ENCODE peak calls at places on chromosomes 3 and 15, in five cellular contexts. K, O, C, F and D are unnamed samples. For H3K4me1, the result is how much of the 10 kb centered on the place peaks cover.

GRCh38 chr3:143445118-143445517 is 325.5 kb downstream of the CHST2 start:
- DNase-seq in K (no peak), C (no peak), O (no peak), F (peak), D (no peak)

GRCh38 chr3:169699070-169699469 is 35.6 kb upstream of the MECOM start:
- DNase-seq in K (no peak), F (no peak), C (no peak), O (no peak), D (no peak)

GRCh38 chr3:93969443-93969842 is 4.3 kb downstream of the PROS1 start:
- DNase-seq in O (no peak), K (no peak), C (no peak), F (no peak), D (no peak)

GRCh38 chr15:70522323-70522966 is 240.9 kb downstream of the UACA start:
- DNase-seq in C (no peak), F (no peak), K (no peak), O (peak), D (no peak)

GRCh38 chr3:86225461-86225860 is 765.5 kb downstream of the VGLL3 start:
- DNase-seq in O (no peak), C (no peak), F (no peak), K (no peak), D (no peak)

GRCh38 chr15:75452968-75453702 is 1.6 kb upstream of the SIN3A start:
- DNase-seq in O (peak), F (peak), C (peak), K (peak), D (peak)

GRCh38 chr15:77550275-77551251 is 82.1 kb downstream of the LINGO1 start:
- DNase-seq in K (no peak), O (no peak), C (no peak), F (no peak), D (no peak)

GRCh38 chr3:60657972-60658371 is 593.3 kb downstream of the FHIT start:
- DNase-seq in O (no peak), F (peak), C (no peak), K (no peak), D (no peak)

GRCh38 chr3:166390303-166390702 is 553.1 kb upstream of the BCHE start:
- DNase-seq in O (no peak), C (no peak), F (no peak), K (no peak), D (no peak)

GRCh38 chr15:45914425-45914824 is 279.6 kb downstream of the SQOR start:
- DNase-seq in F (no peak), C (no peak), O (no peak), K (no peak), D (no peak)

GRCh38 chr3:111077384-111077783 is 5.8 kb downstream of the NECTIN3 start:
- DNase-seq in F (no peak), C (no peak), O (no peak), K (no peak), D (no peak)

GRCh38 chr15:24966364-24967103 is 11.7 kb downstream of the SNRPN start:
- DNase-seq in F (no peak), C (no peak), O (no peak), K (no peak), D (no peak)

GRCh38 chr15:90294159-90294558 is 28.7 kb downstream of the NGRN start:
- DNase-seq in K (no peak), C (no peak), O (no peak), F (no peak), D (no peak)

GRCh38 chr3:54538346-54538745 is 389.5 kb downstream of the LRTM1 start:
- DNase-seq in O (no peak), K (no peak), C (no peak), F (no peak), D (no peak)

GRCh38 chr3:192259661-192260060 is 467.7 kb downstream of the FGF12 start:
- DNase-seq in F (no peak), O (no peak), C (no peak), K (no peak), D (no peak)

GRCh38 chr15:80436511-80437307 is 32.5 kb downstream of the ARNT2 start:
- DNase-seq in K (no peak), F (no peak), O (peak), C (peak), D (no peak)

GRCh38 chr3:78887608-78888011 is 880.2 kb downstream of the ROBO1 start:
- DNase-seq in F (peak), K (no peak), C (no peak), O (no peak), D (no peak)

GRCh38 chr3:178083906-178084823 is 452.1 kb upstream of the KCNMB2 start:
- DNase-seq in K (no peak), C (no peak), O (no peak), F (no peak), D (no peak)

GRCh38 chr3:123521179-123521969 is 63.5 kb downstream of the HACD2 start:
- DNase-seq in C (no peak), F (no peak), O (no peak), K (no peak), D (no peak)

GRCh38 chr15:67146214-67146613 is 80.8 kb downstream of the SMAD3 start:
- DNase-seq in F (no peak), C (no peak), K (no peak), O (peak), D (no peak)

GRCh38 chr15:27958911-27959598 is 140.1 kb downstream of the OCA2 start:
- DNase-seq in K (no peak), F (no peak), O (no peak), C (no peak), D (no peak)

GRCh38 chr3:194730369-194730768 is 44.7 kb downstream of the FAM43A start:
- DNase-seq in F (no peak), C (no peak), O (peak), K (peak), D (peak)

GRCh38 chr15:52558196-52558595 is 10.6 kb downstream of the ARPP19 start:
- DNase-seq in O (no peak), K (no peak), F (peak), C (no peak), D (no peak)

GRCh38 chr15:100107151-100107550 is 234.6 kb downstream of the ADAMTS17 start:
- DNase-seq in C (peak), K (no peak), O (no peak), F (no peak), D (no peak)

GRCh38 chr3:125121246-125122010 is 65.6 kb upstream of the HEG1 start:
- DNase-seq in F (peak), C (no peak), O (no peak), K (no peak), D (no peak)

GRCh38 chr3:50572158-50572557 is 2.8 kb downstream of the HEMK1 start:
- DNase-seq in O (peak), K (peak), C (peak), F (no peak), D (peak)

GRCh38 chr3:131972091-131972490 is 62.7 kb downstream of the CPNE4 start:
- DNase-seq in F (no peak), K (no peak), O (no peak), C (no peak), D (no peak)

GRCh38 chr3:187150599-187150998 is 11.3 kb upstream of the RPL39L start:
- DNase-seq in F (no peak), C (peak), K (no peak), O (peak), D (no peak)

GRCh38 chr3:123926396-123926795 is 34.6 kb downstream of the CCDC14 start:
- DNase-seq in C (no peak), F (no peak), K (no peak), O (no peak), D (no peak)

GRCh38 chr15:81642451-81642990 is 268.5 kb upstream of the TMC3 start:
- DNase-seq in C (no peak), O (no peak), K (no peak), F (no peak), D (no peak)

GRCh38 chr3:126083138-126083445 is 832 bp downstream of the SLC41A3 start:
- DNase-seq in F (no peak), K (no peak), C (no peak), O (no peak), D (no peak)

GRCh38 chr15:29124581-29125381 is 144.8 kb downstream of the NSMCE3 start:
- DNase-seq in K (no peak), O (no peak), F (no peak), C (peak), D (no peak)

GRCh38 chr3:42668793-42669217 is 15.3 kb downstream of the ZBTB47 start:
- DNase-seq in C (no peak), F (no peak), O (no peak), K (no peak), D (no peak)

GRCh38 chr3:134357914-134358811 is 16.1 kb downstream of the AMOTL2 start:
- DNase-seq in F (no peak), O (peak), C (peak), K (peak), D (peak)

GRCh38 chr3:183613366-183614293 is 21.8 kb upstream of the KLHL24 start:
- DNase-seq in C (no peak), F (no peak), O (no peak), K (no peak), D (no peak)

GRCh38 chr3:52606373-52607085 is 70.1 kb downstream of the UQCC5 start:
- DNase-seq in C (no peak), O (peak), K (no peak), F (no peak), D (peak)

GRCh38 chr15:61115241-61115640 is 113.9 kb downstream of the RORA start:
- DNase-seq in C (no peak), K (no peak), F (no peak), O (no peak), D (no peak)

GRCh38 chr3:53837331-53837730 is 8.9 kb downstream of the CHDH start:
- DNase-seq in C (no peak), F (no peak), K (no peak), O (no peak), D (no peak)

GRCh38 chr15:47985568-47985967 is 135.2 kb upstream of the SLC24A5 start:
- DNase-seq in C (no peak), O (no peak), F (no peak), K (no peak), D (no peak)

DNA sequence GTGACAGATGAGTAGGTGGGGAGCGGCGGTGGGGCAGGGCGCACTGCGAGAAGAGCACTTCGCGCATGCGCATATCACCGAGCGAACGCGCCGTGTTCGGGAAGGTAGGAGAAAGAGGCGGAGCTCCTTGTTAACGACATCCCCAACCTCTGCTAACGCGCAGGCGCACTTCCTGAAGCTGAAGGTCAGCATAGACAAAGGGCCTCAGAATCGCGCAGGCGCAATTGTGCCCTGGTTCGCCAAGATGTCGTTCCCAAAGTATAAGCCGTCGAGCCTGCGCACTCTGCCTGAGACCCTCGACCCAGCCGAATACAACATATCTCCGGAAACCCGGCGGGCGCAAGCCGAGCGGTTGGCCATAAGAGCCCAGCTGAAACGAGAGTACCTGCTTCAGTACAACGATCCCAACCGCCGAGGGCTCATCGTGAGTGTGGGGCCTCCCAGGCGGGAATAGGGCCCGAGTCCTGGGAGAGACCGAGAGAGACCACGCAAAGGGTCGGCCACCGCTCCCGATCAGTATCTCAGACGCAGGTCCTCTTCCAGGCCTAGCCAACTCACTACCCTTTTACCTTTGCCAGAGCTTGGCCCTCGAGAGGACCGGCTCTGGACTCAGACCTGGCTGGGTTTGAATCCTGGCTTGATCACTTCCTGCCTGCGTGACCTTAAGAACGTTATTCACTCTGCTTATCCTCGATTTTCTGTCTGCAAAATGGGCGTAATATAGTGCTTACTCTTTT is at the start of gene NDUFB4:
- DNase-seq in C (peak), K (peak), F (peak), O (peak), D (peak)
- TF ChIP-seq POLR2A in C (peak), K (no peak), F (peak), O (peak), D (peak)

DNA sequence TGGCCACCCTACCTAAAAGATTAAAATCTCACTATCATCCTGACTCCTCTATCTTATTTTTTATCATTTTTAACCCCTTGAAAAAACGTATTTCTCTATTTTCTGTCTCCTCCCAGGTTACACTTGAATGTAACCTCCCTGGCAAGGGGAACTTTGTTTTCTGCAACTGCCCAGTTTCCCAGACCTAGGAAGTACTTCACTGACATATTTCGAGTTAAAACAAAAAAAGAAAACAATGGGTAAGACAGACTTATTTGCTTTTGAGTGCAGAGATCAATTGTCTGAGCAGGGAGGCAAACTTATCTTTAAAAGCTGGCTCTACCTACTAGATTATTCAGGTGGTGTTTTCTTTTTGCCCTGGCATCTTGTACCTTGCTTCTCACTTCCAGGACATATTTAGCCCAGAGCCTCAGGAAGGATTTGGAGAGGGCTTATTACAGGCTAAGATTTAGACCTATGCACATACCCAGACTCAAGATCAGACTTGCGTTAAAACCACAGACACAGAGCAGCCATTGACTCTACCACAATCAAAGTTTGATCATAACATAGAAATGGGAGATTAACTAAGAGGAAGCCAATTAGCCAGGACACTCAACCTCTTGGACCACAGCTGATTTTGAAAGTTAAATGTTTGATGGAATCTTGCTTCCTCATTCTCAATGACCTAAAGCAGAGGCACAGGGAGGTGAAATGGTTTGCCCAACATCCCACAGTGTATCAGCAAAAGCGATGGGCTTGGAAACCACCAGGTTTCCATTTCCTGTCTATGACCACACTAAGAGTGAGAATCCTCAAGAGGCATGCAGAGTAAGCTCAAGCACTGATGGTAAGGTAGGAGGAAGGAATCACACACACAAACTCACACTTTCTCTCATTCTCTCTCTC is 169.5 kb upstream of the THBS1 start:
- DNase-seq in O (no peak), F (peak), C (no peak), K (no peak), D (no peak)
- TF ChIP-seq POLR2AphosphoS5 in O (no peak), F (no peak), C (no peak), K (no peak), D (no peak)

GRCh38 chr3:61919371-61919770 is 358.0 kb downstream of the PTPRG start:
- DNase-seq in C (no peak), F (no peak), O (no peak), K (no peak), D (no peak)
- H3K4me1 ChIP-seq in C (under half), F (under half), O (under half), K (under half), D (under half)

DNA sequence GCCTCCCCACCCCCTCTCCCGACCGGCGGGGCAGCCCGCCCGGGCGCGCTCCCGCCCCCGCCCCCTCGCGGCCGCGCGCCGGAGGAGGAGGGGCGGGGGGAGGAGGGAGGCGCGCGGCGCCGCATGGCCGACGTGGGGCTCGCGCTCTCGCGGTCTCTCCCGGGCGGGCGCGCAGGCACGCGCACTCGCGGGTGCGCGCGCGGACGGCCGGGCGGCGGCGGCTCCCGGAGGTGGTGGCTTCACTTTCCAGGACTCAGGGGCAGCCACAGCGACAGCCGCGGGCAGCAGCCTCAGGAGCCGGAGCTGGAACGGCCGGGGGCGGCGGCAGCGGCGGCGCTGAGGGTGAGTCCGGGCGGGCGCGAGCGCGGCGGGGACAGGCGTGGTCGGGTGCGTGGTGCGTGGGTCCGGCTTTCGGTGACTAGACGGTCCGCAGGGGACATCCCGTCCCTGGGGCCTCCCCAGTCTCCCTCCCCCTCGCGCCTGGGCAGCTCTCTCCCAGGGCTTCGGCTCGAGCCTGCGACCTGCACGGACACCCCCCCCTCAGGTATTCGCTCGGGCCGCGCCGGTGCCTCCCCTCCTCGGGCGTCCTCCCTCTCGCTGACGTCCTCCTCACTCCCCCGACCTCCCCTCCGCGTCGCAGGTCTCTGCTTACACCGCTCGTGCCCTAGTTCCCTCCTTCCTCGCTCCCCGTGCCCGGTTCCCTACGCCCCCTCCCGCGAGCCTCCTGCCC is at the start of gene UBE2E2:
- DNase-seq in F (no peak), K (peak), C (peak), O (peak), D (peak)
- TF ChIP-seq POLR2A in F (peak), K (no peak), C (peak), O (no peak), D (peak)

DNA sequence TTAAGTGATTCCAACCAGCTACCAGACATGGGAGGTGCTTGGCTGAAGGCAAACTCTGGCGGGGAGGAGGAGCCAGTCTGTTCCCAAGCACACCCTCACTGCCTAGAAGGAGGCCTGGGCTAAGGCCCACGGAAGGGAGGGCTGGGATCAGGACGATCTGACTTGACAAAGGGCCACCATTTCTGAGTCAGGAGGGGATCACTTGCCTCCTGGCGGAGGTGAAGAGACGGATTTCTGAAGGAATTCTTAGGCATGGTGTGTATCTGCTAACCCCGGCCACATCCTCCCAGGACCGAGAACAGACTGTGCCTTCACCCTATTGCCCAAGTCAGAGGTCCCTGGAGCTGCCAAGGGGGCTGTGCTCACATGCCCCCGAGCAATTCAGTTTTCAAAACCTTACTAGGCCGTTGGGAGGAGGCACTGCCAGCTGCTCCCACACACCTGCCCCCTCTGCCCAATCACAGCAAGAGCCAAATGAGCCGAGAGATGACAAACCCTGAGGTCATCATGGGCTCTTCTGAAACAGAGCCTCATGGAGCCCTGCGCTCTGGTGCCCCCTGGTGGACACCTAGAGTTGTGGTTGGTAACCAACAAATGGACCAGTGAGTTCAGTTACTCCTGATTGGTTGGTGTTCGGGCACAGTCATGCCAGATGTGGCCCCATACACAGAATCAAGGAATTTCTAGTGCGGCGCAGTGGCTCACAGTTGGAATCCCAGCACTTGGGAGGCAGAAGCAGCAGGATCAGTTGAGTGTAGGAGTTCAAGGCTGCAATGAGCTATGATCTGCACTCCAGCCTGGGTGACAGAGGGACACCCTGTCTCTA is 6.5 kb upstream of the TNK2 start:
- DNase-seq in C (peak), K (peak), O (peak), F (peak), D (peak)
- TF ChIP-seq POLR2AphosphoS5 in C (peak), K (peak), O (peak), F (no peak), D (peak)

GRCh38 chr3:152199069-152199838 is 69.5 kb upstream of the MBNL1 start:
- DNase-seq in O (no peak), C (no peak), K (no peak), F (no peak), D (no peak)
- H3K4me1 ChIP-seq in O (under half), C (half or more), K (under half), F (under half), D (under half)

GRCh38 chr15:96108405-96108804 is 222.1 kb upstream of the NR2F2 start:
- DNase-seq in K (no peak), O (no peak), C (no peak), F (no peak), D (no peak)

GRCh38 chr15:96112018-96112417 is 218.5 kb upstream of the NR2F2 start:
- DNase-seq in O (no peak), F (no peak), K (no peak), C (no peak), D (no peak)

GRCh38 chr15:96107922-96108321 is 222.6 kb upstream of the NR2F2 start:
- DNase-seq in C (no peak), K (no peak), O (no peak), F (no peak), D (no peak)

GRCh38 chr15:96115642-96116041 is 214.9 kb upstream of the NR2F2 start:
- DNase-seq in F (no peak), K (no peak), C (no peak), O (no peak), D (no peak)

DNA sequence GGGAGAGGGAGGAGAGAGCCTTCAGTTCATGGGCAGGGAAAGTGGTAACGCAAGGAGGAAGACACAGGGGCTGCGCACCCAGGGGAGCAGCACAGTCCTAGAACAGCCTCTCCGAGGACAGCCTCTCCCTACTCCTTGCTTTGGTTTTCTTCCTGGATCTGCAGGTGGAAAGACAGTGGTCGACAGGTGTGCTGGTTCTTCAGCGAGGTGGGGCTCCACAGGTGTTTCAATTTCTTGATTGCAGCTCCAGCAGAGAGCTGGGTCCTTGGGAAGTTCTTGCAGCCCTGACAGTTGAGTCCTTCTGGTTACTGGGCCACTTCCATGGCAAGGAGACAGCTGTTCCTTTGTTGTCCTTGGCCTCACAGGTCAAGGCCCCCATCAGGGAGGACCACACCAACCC is 220.7 kb upstream of the NR2F2 start:
- DNase-seq in K (no peak), F (no peak), O (no peak), C (no peak), D (no peak)
- TF ChIP-seq POLR2A in K (no peak), F (no peak), O (no peak), C (no peak), D (no peak)